ENCODE peak calls at places on chromosomes 4 and X, in nine cellular contexts. Q is PC-3, Z is progenitor cell of endocrine pancreas, D is A549, K is thoracic aorta, I is neural progenitor cell, X is astrocyte of the spinal cord, V is GM06990, E is bronchial epithelial cell. H is an unnamed sample.

GRCh38 chr4:153651961-153652784 is 31.9 kb upstream of the TLR2 start:
- DNase-seq in D (no peak), I (no peak), Z (no peak), X (peak; percentile 36), V (no peak), Q (peak; percentile 77), K (no peak), E (peak; percentile 85), H (peak; percentile 88)

GRCh38 chr4:123990310-123990709 is 593.7 kb downstream of the SPRY1 start:
- DNase-seq in I (no peak), X (no peak), V (no peak), Z (no peak), Q (no peak), E (no peak), D (no peak), K (no peak), H (no peak)

GRCh38 chr4:82898322-82899243 is 2.0 kb upstream of the THAP9 start:
- DNase-seq in X (peak; percentile 88), K (peak; percentile 14), Q (peak; percentile 64), E (peak; percentile 83), Z (no peak), D (peak; percentile 10), I (no peak), V (no peak), H (no peak)

GRCh38 chrX:154321152-154321551 is 25.6 kb downstream of the TKTL1 start:
- DNase-seq in K (no peak), E (no peak), Z (no peak), Q (no peak), I (no peak), X (no peak), D (no peak), V (no peak), H (no peak)

GRCh38 chr4:85792576-85792975 is 317.6 kb downstream of the ARHGAP24 start:
- DNase-seq in K (no peak), E (no peak), D (no peak), X (no peak), Q (no peak), Z (no peak), V (no peak), I (no peak), H (no peak)

GRCh38 chr4:30847157-30847556 is 127.0 kb downstream of the PCDH7 start:
- DNase-seq in Q (no peak), V (no peak), I (peak; percentile 64), E (no peak), D (no peak), X (no peak), K (no peak), Z (no peak), H (no peak)

GRCh38 chr4:149371021-149371420 is 444.6 kb downstream of the IQCM start:
- DNase-seq in Z (no peak), E (peak; percentile 72), I (peak; percentile 72), D (peak; percentile 25), V (no peak), Q (peak; percentile 65), K (no peak), X (peak; percentile 70), H (no peak)

GRCh38 chr4:58760100-58760499 is 1649.9 kb upstream of the IGFBP7 start:
- DNase-seq in Z (no peak), X (no peak), V (no peak), D (no peak), Q (peak; percentile 45), K (no peak), E (no peak), I (no peak), H (no peak)

GRCh38 chrX:107738272-107738671 is 37.3 kb downstream of the TSC22D3 start:
- DNase-seq in E (no peak), K (no peak), V (no peak), I (no peak), D (no peak), Q (no peak), Z (no peak), X (no peak), H (no peak)

GRCh38 chrX:103498786-103499185 is 20.5 kb downstream of the RAB40A start:
- DNase-seq in E (peak; percentile 7), K (no peak), I (no peak), D (no peak), X (no peak), V (no peak), Q (no peak), Z (no peak), H (no peak)

GRCh38 chr4:142314183-142314582 is 531.9 kb downstream of the INPP4B start:
- DNase-seq in V (no peak), I (no peak), X (no peak), Q (no peak), K (no peak), E (no peak), Z (no peak), D (no peak), H (no peak)

GRCh38 chr4:41058426-41058825 is 155.9 kb downstream of the APBB2 start:
- DNase-seq in D (no peak), X (peak; percentile 36), I (no peak), V (no peak), K (no peak), Z (no peak), E (no peak), Q (no peak), H (no peak)

GRCh38 chr4:61628727-61629126 is 428.6 kb downstream of the ADGRL3 start:
- DNase-seq in V (no peak), E (no peak), I (no peak), K (no peak), X (no peak), Q (no peak), Z (no peak), D (no peak), H (no peak)

GRCh38 chrX:153974003-153974725 is 1.6 kb downstream of the TMEM187 start:
- DNase-seq in I (no peak), Q (no peak), D (no peak), Z (no peak), X (no peak), E (no peak), V (no peak), K (no peak), H (peak; percentile 67)

GRCh38 chr4:119303587-119304305 is 18.2 kb downstream of the FABP2 start:
- DNase-seq in I (no peak), Z (no peak), V (no peak), Q (peak; percentile 13), D (no peak), K (no peak), E (peak; percentile 19), X (no peak), H (no peak)

GRCh38 chrX:148995661-148996060 is 495.2 kb downstream of the AFF2 start:
- DNase-seq in V (no peak), Z (no peak), D (no peak), E (no peak), X (no peak), Q (no peak), I (no peak), K (no peak), H (no peak)

GRCh38 chr4:39613093-39613656 is 25.5 kb downstream of the SMIM14 start:
- DNase-seq in Z (no peak), I (no peak), K (no peak), D (no peak), E (peak; percentile 62), Q (peak; percentile 68), V (peak; percentile 68), X (peak; percentile 54), H (no peak)

GRCh38 chrX:65928522-65928921 is 111.4 kb downstream of the VSIG4 start:
- DNase-seq in V (no peak), Z (no peak), I (peak; percentile 1), D (no peak), X (no peak), K (no peak), E (peak; percentile 26), Q (peak; percentile 1), H (no peak)

GRCh38 chrX:65933085-65933589 is 106.7 kb downstream of the VSIG4 start:
- DNase-seq in D (no peak), I (no peak), V (no peak), K (no peak), Z (no peak), E (peak; percentile 65), X (no peak), Q (peak; percentile 37), H (no peak)

GRCh38 chrX:65932173-65933084 is 107.5 kb downstream of the VSIG4 start:
- DNase-seq in X (no peak), D (no peak), E (peak; percentile 92), I (peak; percentile 12), Z (no peak), K (no peak), V (no peak), Q (peak; percentile 86), H (no peak)
- TF ChIP-seq CTCF in X (no peak), D (no peak), E (no peak), I (peak; percentile 18), Z (no peak), K (no peak), V (peak; percentile 21), Q (no peak), H (no peak)

DNA sequence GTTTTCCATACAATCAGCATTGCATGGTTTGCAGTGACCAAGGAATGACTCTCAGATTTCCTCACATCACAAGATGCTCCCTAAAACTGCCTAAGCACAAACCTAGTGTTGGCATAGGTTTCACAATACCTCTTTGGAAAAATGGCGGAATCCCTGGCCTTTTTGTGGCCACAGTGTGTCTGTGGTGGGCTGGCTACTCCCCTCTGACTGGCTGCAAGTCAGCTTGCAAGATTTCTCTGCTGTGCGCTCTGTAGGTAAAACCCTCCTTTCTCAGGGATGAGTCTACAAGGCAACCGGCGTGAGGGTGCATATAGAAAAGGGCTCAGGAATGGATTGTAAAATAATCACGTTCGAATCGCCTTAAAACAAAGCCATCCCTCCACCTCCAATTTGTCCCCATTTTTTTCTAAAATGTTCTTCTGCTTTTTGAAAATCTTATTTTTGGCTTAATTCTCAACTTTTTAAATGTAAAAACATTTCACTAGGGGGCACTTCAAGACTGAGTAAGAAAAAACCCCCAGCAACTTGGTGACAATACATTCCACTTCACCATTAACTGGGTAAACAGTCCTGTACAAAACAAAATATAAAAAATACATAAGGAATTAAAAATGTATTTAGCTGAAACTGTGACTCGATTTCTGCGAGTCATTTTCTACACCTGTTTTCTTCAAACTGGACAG is 235.6 kb downstream of the STIM2 start:
- DNase-seq in I (no peak), Z (no peak), D (no peak), K (no peak), E (no peak), Q (peak; percentile 9), X (peak; percentile 16), V (no peak), H (no peak)
- TF ChIP-seq CTCF in I (peak; percentile 57), Z (peak; percentile 28), D (no peak), K (no peak), E (no peak), Q (no peak), X (no peak), V (no peak), H (no peak)

DNA sequence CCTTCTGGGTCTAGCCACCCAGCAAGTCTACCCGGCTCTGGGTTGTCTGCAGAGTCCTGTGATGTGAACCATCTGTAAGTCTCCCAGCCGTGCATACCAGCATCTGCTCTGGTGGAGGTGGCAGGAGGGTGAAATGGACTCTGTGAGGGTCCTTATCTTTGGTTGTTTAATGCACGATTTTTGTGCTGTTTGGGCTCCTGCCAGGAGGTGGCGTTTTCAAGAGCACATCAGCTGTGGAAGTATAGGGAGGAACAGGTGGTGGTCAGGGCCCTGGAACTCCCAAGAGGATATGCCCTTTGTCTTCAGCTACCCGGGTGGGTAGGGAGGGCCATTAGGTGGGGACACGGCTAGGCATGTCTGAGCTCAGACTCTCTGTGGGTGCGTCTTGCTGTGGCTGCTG is 66.5 kb upstream of the ZFP42 start:
- DNase-seq in X (no peak), K (no peak), I (peak; percentile 8), V (no peak), E (no peak), Z (no peak), Q (peak; percentile 31), D (no peak), H (no peak)
- TF ChIP-seq CTCF in X (no peak), K (no peak), I (peak; percentile 34), V (no peak), E (no peak), Z (peak; percentile 26), Q (peak; percentile 34), D (no peak), H (no peak)

GRCh38 chrX:65196758-65197371 is 220.6 kb upstream of the ZC4H2 start:
- DNase-seq in X (no peak), I (peak; percentile 82), D (peak; percentile 1), Z (peak; percentile 38), Q (peak; percentile 44), K (no peak), V (no peak), E (no peak), H (no peak)
- TF ChIP-seq CTCF in X (no peak), I (peak; percentile 52), D (no peak), Z (peak; percentile 50), Q (peak; percentile 36), K (no peak), V (no peak), E (peak; percentile 27), H (no peak)

H was measured in CD14-positive monocyte.